ENCODE peak calls at places on chromosomes 7 and 10, in five cellular contexts. G, H, Y, L and N are unnamed samples.

GRCh38 chr10:21929070-21929469 is 74.5 kb downstream of the DNAJC1 start:
- DNase-seq in G (no peak), Y (peak; percentile 44), H (no peak), L (no peak), N (no peak)

GRCh38 chr10:79179404-79180309 is 110.9 kb downstream of the ZMIZ1 start:
- DNase-seq in H (no peak), G (no peak), Y (peak; percentile 45), L (no peak), N (no peak)

GRCh38 chr7:120184866-120185265 is 88.1 kb upstream of the KCND2 start:
- DNase-seq in Y (no peak), L (no peak), G (no peak), H (no peak), N (no peak)

GRCh38 chr7:26417911-26418413 is 126.3 kb downstream of the SNX10 start:
- DNase-seq in Y (no peak), G (no peak), L (no peak), H (no peak), N (no peak)

GRCh38 chr7:142063551-142064442 is 47.7 kb upstream of the MGAM2 start:
- DNase-seq in H (no peak), L (no peak), Y (no peak), G (peak; percentile 73), N (no peak)

GRCh38 chr7:66315192-66315591 is 110.1 kb downstream of the TPST1 start:
- DNase-seq in H (no peak), Y (no peak), L (no peak), G (no peak), N (no peak)

GRCh38 chr10:97138174-97138573 is 47.6 kb downstream of the SLIT1 start:
- DNase-seq in H (no peak), G (no peak), Y (no peak), L (no peak), N (no peak)

GRCh38 chr7:27174077-27175004 is at the start of gene HOXA10:
- DNase-seq in L (no peak), Y (no peak), H (no peak), G (peak; percentile 90), N (peak; percentile 79)

GRCh38 chr10:13571541-13571940 is 15.2 kb upstream of the PRPF18 start:
- DNase-seq in Y (no peak), H (no peak), G (no peak), L (no peak), N (no peak)

GRCh38 chr10:52771534-52772455 is 789 bp downstream of the MBL2 start:
- DNase-seq in G (no peak), L (no peak), H (no peak), Y (no peak), N (no peak)

GRCh38 chr10:29372920-29373319 is 84.0 kb downstream of the LYZL1 start:
- DNase-seq in L (no peak), G (no peak), H (no peak), Y (no peak), N (no peak)

GRCh38 chr10:118958984-118959916 is 70.3 kb upstream of the NANOS1 start:
- DNase-seq in G (no peak), H (no peak), L (no peak), Y (no peak), N (peak; percentile 69)

GRCh38 chr7:92880212-92881090 is 44.1 kb upstream of the CDK6 start:
- DNase-seq in L (no peak), G (peak; percentile 63), Y (peak; percentile 45), H (no peak), N (no peak)

GRCh38 chr7:99840136-99840869 is 12.5 kb downstream of the CYP3A43 start:
- DNase-seq in G (no peak), H (no peak), L (no peak), Y (no peak), N (no peak)

GRCh38 chr10:93512565-93512964 is 16.2 kb downstream of the CEP55 start:
- DNase-seq in H (no peak), Y (no peak), G (peak; percentile 83), L (no peak), N (no peak)

GRCh38 chr10:121598261-121599249 is at the start of gene FGFR2:
- DNase-seq in H (no peak), G (peak; percentile 96), L (peak; percentile 18), Y (peak; percentile 84), N (peak; percentile 81)

GRCh38 chr10:20466731-20467130 is 430.4 kb downstream of the NEBL start:
- DNase-seq in L (no peak), G (peak; percentile 65), Y (peak; percentile 19), H (no peak), N (no peak)

GRCh38 chr10:35092851-35093250 is 2.7 kb upstream of the CUL2 start:
- DNase-seq in L (no peak), H (no peak), G (no peak), Y (no peak), N (no peak)

GRCh38 chr7:127950233-127950935 is 80.9 kb downstream of the LRRC4 start:
- DNase-seq in L (no peak), G (no peak), Y (no peak), H (no peak), N (no peak)

GRCh38 chr7:37354661-37355131 is 94.0 kb downstream of the ELMO1 start:
- DNase-seq in H (no peak), L (no peak), Y (no peak), G (no peak), N (peak; percentile 80)

GRCh38 chr10:128103229-128103714 is 23.0 kb downstream of the MKI67 start:
- DNase-seq in G (no peak), Y (no peak), L (no peak), H (no peak), N (no peak)

GRCh38 chr7:82319674-82320118 is 123.9 kb downstream of the CACNA2D1 start:
- DNase-seq in Y (peak; percentile 96), H (no peak), G (peak; percentile 2), L (no peak), N (peak; percentile 87)

GRCh38 chr10:71554671-71555070 is 158.0 kb downstream of the CDH23 start:
- DNase-seq in H (no peak), G (peak; percentile 10), Y (no peak), L (no peak), N (no peak)

GRCh38 chr7:85851571-85852193 is 664.8 kb upstream of the SEMA3D start:
- DNase-seq in Y (peak; percentile 44), G (peak; percentile 64), H (no peak), L (no peak), N (no peak)

GRCh38 chr10:44994752-44995530 is 5.8 kb upstream of the ZNF22 start:
- DNase-seq in L (no peak), H (no peak), Y (no peak), G (no peak), N (peak; percentile 46)

GRCh38 chr7:50793115-50793946 is 10.6 kb upstream of the GRB10 start:
- DNase-seq in Y (no peak), H (no peak), G (peak; percentile 98), L (peak; percentile 31), N (peak; percentile 77)

GRCh38 chr7:24830440-24831050 is 73.3 kb upstream of the GSDME start:
- DNase-seq in H (no peak), G (no peak), L (no peak), Y (no peak), N (no peak)

GRCh38 chr10:70352401-70353097 is 29.9 kb downstream of the LRRC20 start:
- DNase-seq in H (no peak), L (no peak), Y (peak; percentile 65), G (no peak), N (no peak)

GRCh38 chr7:24715661-24716479 is 41.4 kb downstream of the GSDME start:
- DNase-seq in Y (peak; percentile 64), G (peak; percentile 92), L (no peak), H (peak; percentile 25), N (no peak)

GRCh38 chr7:135692055-135692454 is 29.7 kb downstream of the STMP1 start:
- DNase-seq in L (no peak), Y (no peak), H (no peak), G (no peak), N (no peak)

GRCh38 chr10:96857613-96858012 is 25.5 kb downstream of the LCOR start:
- DNase-seq in L (no peak), H (no peak), Y (no peak), G (no peak), N (no peak)

GRCh38 chr7:102285541-102286236 is 979 bp upstream of the SH2B2 start:
- DNase-seq in H (no peak), L (no peak), G (peak; percentile 77), Y (no peak), N (no peak)
- H3K27ac ChIP-seq in H (peak overlapping the region; percentile 61), L (peak overlapping the region; percentile 31), G (no peak overlapping the region), Y (peak overlapping the region; percentile 99), N (no peak overlapping the region)

DNA sequence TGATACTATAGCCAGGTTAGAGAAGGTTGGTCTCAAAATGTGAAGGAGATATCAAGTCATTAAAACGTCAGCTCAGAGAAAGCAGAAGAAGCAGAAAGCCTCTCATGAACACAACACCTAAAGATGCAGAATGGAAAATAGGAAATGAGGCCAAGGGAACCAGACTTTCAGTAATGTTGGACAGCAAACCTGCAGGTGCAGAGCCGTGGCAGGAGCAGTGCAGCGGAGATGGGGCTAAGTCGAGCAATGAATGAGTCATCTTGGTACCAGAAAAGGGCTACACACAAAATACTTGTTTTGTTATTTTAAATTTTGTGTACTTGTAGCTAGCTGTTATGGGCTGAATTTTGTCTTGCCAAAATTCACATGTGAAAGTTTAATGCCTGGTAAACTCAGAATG is 479.6 kb upstream of the POM121L12 start:
- DNase-seq in L (no peak), H (no peak), Y (no peak), G (no peak), N (no peak)
- H3K27ac ChIP-seq in L (no peak overlapping the region), H (no peak overlapping the region), Y (no peak overlapping the region), G (no peak overlapping the region), N (no peak overlapping the region)

DNA sequence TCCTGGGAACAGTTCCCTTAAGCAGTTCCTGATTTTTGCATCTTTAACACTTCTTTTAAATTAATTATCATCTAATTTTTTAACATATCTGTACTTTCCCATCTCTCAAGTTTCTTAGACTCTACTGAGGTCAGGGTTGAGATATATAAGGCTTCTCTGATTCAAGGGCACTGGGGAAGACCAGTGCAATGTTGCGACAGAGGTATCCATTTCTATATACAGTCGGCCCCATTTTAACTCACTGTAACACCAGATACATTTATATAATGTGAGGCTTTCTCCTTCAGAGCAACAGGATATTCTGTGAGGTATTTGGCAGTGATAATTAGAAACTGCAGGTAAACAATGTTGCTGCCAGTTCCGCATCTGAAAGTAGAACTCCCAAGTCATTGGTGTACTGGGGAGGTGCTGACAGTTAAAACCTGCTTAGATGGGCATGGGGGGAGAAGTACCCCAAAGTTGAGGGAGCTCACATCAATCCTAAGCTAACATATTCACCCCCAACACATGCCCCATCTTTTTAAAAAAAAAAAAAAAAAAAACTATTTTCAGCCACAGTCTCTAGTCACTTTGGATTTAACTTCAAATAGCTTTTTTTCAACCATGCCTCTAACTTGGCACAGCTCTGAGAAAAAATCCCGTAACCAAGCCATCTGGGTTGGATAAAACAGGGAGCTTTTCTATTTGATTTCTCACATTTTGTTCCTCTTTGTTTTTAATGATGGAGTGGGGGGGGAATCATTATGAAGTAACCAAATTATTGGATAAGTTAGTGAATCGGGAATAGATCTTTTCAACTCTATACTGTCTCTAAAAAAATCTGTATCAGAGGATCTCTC is 62.9 kb downstream of the REEP3 start:
- DNase-seq in L (no peak), G (no peak), Y (no peak), H (no peak), N (no peak)
- H3K27ac ChIP-seq in L (no peak overlapping the region), G (no peak overlapping the region), Y (no peak overlapping the region), H (no peak overlapping the region), N (peak overlapping the region; percentile 7)

GRCh38 chr7:40658731-40659130 is 523.9 kb downstream of the SUGCT start:
- DNase-seq in G (peak; percentile 62), L (no peak), H (no peak), Y (no peak), N (no peak)
- H3K27ac ChIP-seq in G (peak overlapping the region; percentile 68), L (no peak overlapping the region), H (no peak overlapping the region), Y (no peak overlapping the region), N (peak overlapping the region; percentile 26)

GRCh38 chr7:29487424-29487823 is 76.2 kb upstream of the PRR15 start:
- DNase-seq in G (no peak), H (no peak), L (no peak), Y (no peak), N (no peak)
- H3K27ac ChIP-seq in G (no peak overlapping the region), H (no peak overlapping the region), L (no peak overlapping the region), Y (no peak overlapping the region), N (peak overlapping the region; percentile 74)